ENCODE peak calls at places on chromosomes 13 and 19, in ten cellular contexts. K, G, O, C, S, E, D, N, I and B are unnamed samples.

GRCh38 chr13:64684685-64685431 is 2545.3 kb downstream of the PCDH9 start:
- DNase-seq in K (no peak), G (no peak), O (no peak), C (no peak), S (peak; percentile 6), E (no peak), D (peak; percentile 61), N (peak; percentile 78), I (no peak), B (no peak)

GRCh38 chr19:33514885-33515485 is 6.6 kb downstream of the PEPD start:
- DNase-seq in K (peak; percentile 86), G (no peak), O (no peak), C (no peak), S (peak; percentile 31), E (no peak), D (no peak), N (no peak), I (no peak), B (no peak)

GRCh38 chr19:3006075-3006767 is 22.9 kb downstream of the TLE2 start:
- DNase-seq in K (no peak), G (peak; percentile 10), O (no peak), C (peak; percentile 25), S (no peak), E (no peak), D (peak; percentile 48), N (no peak), I (no peak), B (no peak)

GRCh38 chr19:58052256-58052655 is 6.8 kb upstream of the ZNF135 start:
- DNase-seq in K (no peak), G (no peak), O (no peak), C (no peak), S (no peak), E (no peak), D (no peak), N (no peak), I (no peak), B (no peak)

GRCh38 chr19:51735759-51736449 is 12.1 kb upstream of the HAS1 start:
- DNase-seq in K (peak; percentile 92), G (no peak), O (peak; percentile 90), C (no peak), S (peak; percentile 86), E (no peak), D (no peak), N (peak; percentile 68), I (no peak), B (no peak)

GRCh38 chr13:39682788-39683187 is 27.3 kb downstream of the COG6 start:
- DNase-seq in K (no peak), G (no peak), O (no peak), C (no peak), S (no peak), E (no peak), D (no peak), N (no peak), I (no peak), B (no peak)

GRCh38 chr13:66915596-66916185 is 314.4 kb downstream of the PCDH9 start:
- DNase-seq in K (no peak), G (no peak), O (no peak), C (no peak), S (peak; percentile 18), E (no peak), D (no peak), N (peak; percentile 18), I (no peak), B (no peak)

GRCh38 chr19:13243971-13244370 is 93.8 kb downstream of the IER2 start:
- DNase-seq in K (no peak), G (no peak), O (no peak), C (no peak), S (no peak), E (no peak), D (no peak), N (peak; percentile 28), I (no peak), B (no peak)

GRCh38 chr19:54653181-54653809 is 9.5 kb upstream of the LILRB4 start:
- DNase-seq in K (no peak), G (no peak), O (no peak), C (no peak), S (peak; percentile 6), E (no peak), D (no peak), N (peak; percentile 24), I (no peak), B (no peak)

GRCh38 chr19:1929051-1929742 is 11.8 kb upstream of the CSNK1G2 start:
- DNase-seq in K (peak; percentile 95), G (peak; percentile 68), O (peak; percentile 96), C (peak; percentile 80), S (peak; percentile 89), E (peak; percentile 79), D (peak; percentile 71), N (peak; percentile 69), I (no peak), B (no peak)

GRCh38 chr13:108807841-108808240 is 178.4 kb downstream of the MYO16 start:
- DNase-seq in K (no peak), G (no peak), O (no peak), C (no peak), S (no peak), E (no peak), D (no peak), N (peak; percentile 35), I (no peak), B (no peak)

GRCh38 chr13:93915269-93915809 is 564.1 kb downstream of the DCT start:
- DNase-seq in K (no peak), G (no peak), O (no peak), C (no peak), S (peak; percentile 73), E (no peak), D (no peak), N (peak; percentile 53), I (peak; percentile 7), B (no peak)

GRCh38 chr13:73440296-73440895 is 381.6 kb downstream of the KLF5 start:
- DNase-seq in K (no peak), G (no peak), O (no peak), C (no peak), S (no peak), E (no peak), D (no peak), N (peak; percentile 16), I (no peak), B (no peak)

GRCh38 chr13:34137200-34137599 is 319.3 kb downstream of the RFC3 start:
- DNase-seq in K (no peak), G (no peak), O (no peak), C (no peak), S (no peak), E (no peak), D (no peak), N (no peak), I (no peak), B (no peak)

GRCh38 chr19:17332677-17333581 is 1.7 kb downstream of the ANO8 start:
- DNase-seq in K (no peak), G (peak; percentile 27), O (peak; percentile 78), C (peak; percentile 34), S (no peak), E (no peak), D (no peak), N (peak; percentile 36), I (no peak), B (no peak)

GRCh38 chr13:18212873-18213272 is 968.8 kb downstream of the TUBA3C start:
- DNase-seq in K (no peak), G (no peak), O (no peak), C (peak; percentile 1), S (no peak), E (no peak), D (no peak), N (no peak), I (peak; percentile 4), B (no peak)

GRCh38 chr19:49502866-49503581 is 6.8 kb downstream of the RPS11 start:
- DNase-seq in K (no peak), G (no peak), O (no peak), C (peak; percentile 50), S (peak; percentile 71), E (no peak), D (no peak), N (peak; percentile 92), I (peak; percentile 59), B (no peak)

GRCh38 chr19:2555422-2556220 is 79.7 kb downstream of the GADD45B start:
- DNase-seq in K (peak; percentile 64), G (no peak), O (no peak), C (no peak), S (no peak), E (no peak), D (no peak), N (no peak), I (no peak), B (peak; percentile 91)

GRCh38 chr19:46431824-46432223 is 3.1 kb upstream of the PNMA8C start:
- DNase-seq in K (no peak), G (no peak), O (no peak), C (no peak), S (no peak), E (no peak), D (no peak), N (no peak), I (no peak), B (no peak)

GRCh38 chr13:59424661-59425060 is 739.1 kb downstream of the DIAPH3 start:
- DNase-seq in K (no peak), G (no peak), O (no peak), C (no peak), S (no peak), E (no peak), D (no peak), N (no peak), I (no peak), B (no peak)

GRCh38 chr19:10553943-10554381 is 10.3 kb downstream of the ATG4D start:
- DNase-seq in K (no peak), G (peak; percentile 76), O (peak; percentile 92), C (peak; percentile 46), S (no peak), E (no peak), D (no peak), N (no peak), I (no peak), B (no peak)

GRCh38 chr19:29245221-29245620 is 32.3 kb upstream of the UQCRFS1 start:
- DNase-seq in K (no peak), G (no peak), O (no peak), C (no peak), S (no peak), E (no peak), D (no peak), N (no peak), I (no peak), B (no peak)

GRCh38 chr13:23993439-23993980 is 96.2 kb upstream of the C1QTNF9B start:
- DNase-seq in K (no peak), G (no peak), O (no peak), C (no peak), S (no peak), E (no peak), D (no peak), N (no peak), I (peak; percentile 73), B (no peak)

GRCh38 chr19:6039541-6040225 is 61.7 kb upstream of the RANBP3 start:
- DNase-seq in K (peak; percentile 79), G (no peak), O (no peak), C (no peak), S (no peak), E (no peak), D (no peak), N (no peak), I (no peak), B (peak; percentile 81)

GRCh38 chr13:109673477-109673876 is 112.9 kb downstream of the IRS2 start:
- DNase-seq in K (no peak), G (no peak), O (no peak), C (no peak), S (no peak), E (no peak), D (no peak), N (no peak), I (no peak), B (no peak)

GRCh38 chr19:56324425-56324824 is 9.8 kb upstream of the ZSCAN5A start:
- DNase-seq in K (no peak), G (no peak), O (no peak), C (no peak), S (no peak), E (no peak), D (no peak), N (no peak), I (no peak), B (no peak)